ENCODE peak calls at places on chromosome 3, in nine cellular contexts. I is astrocyte of the cerebellum, Q is mammary epithelial cell, C is AG09319, F is cardiac fibroblast, Y is GM12865, E is type B pancreatic cell, S is mesothelial cell of epicardium, M is GM13977. K is an unnamed sample.

GRCh38 chr3:53160660-53161344 is at the start of gene PRKCD:
- DNase-seq in Q (peak; percentile 86), C (peak; percentile 77), Y (peak; percentile 89), I (peak; percentile 57), F (peak; percentile 95), S (peak; percentile 62), M (peak; percentile 98), E (peak; percentile 79), K (peak; percentile 89)

GRCh38 chr3:35664460-35664919 is 25.2 kb downstream of the ARPP21 start:
- DNase-seq in C (no peak), E (no peak), Q (no peak), M (no peak), F (peak; percentile 79), I (peak; percentile 69), Y (peak; percentile 32), S (peak; percentile 30), K (peak; percentile 97)

GRCh38 chr3:148750296-148750695 is 52.6 kb downstream of the AGTR1 start:
- DNase-seq in M (no peak), C (no peak), I (no peak), Q (no peak), F (no peak), E (no peak), S (no peak), Y (no peak), K (no peak)

GRCh38 chr3:51773529-51773928 is 5.5 kb downstream of the IQCF6 start:
- DNase-seq in Y (no peak), E (no peak), I (no peak), S (no peak), M (no peak), F (no peak), Q (no peak), C (no peak), K (no peak)

GRCh38 chr3:136186330-136186729 is 9.8 kb downstream of the MSL2 start:
- DNase-seq in C (no peak), Y (peak; percentile 57), S (no peak), M (no peak), F (no peak), E (no peak), Q (peak; percentile 35), I (no peak), K (peak; percentile 54)

GRCh38 chr3:13103416-13104058 is 30.3 kb upstream of the IQSEC1 start:
- DNase-seq in C (no peak), Q (no peak), Y (no peak), E (no peak), F (no peak), I (no peak), M (no peak), S (no peak), K (no peak)

GRCh38 chr3:30331519-30331918 is 274.9 kb upstream of the TGFBR2 start:
- DNase-seq in I (no peak), S (no peak), Y (no peak), E (no peak), F (no peak), M (no peak), Q (no peak), C (no peak), K (no peak)

GRCh38 chr3:51384145-51384729 is 854 bp upstream of the MANF start:
- DNase-seq in S (no peak), F (peak; percentile 23), M (peak; percentile 60), E (no peak), C (no peak), Q (no peak), I (no peak), Y (peak; percentile 55), K (peak; percentile 53)

GRCh38 chr3:14915636-14916222 is 31.7 kb upstream of the NR2C2 start:
- DNase-seq in Q (no peak), S (no peak), F (no peak), M (no peak), E (no peak), C (no peak), I (no peak), Y (no peak), K (peak; percentile 8)
- TF ChIP-seq CTCF in Q (no peak), S (no peak), F (peak; percentile 3), M (peak; percentile 36), E (peak; percentile 28), C (no peak), I (no peak), Y (peak; percentile 17), K (peak; percentile 32)

GRCh38 chr3:15527031-15527459 is 5.5 kb upstream of the COLQ start:
- DNase-seq in E (no peak), M (peak; percentile 44), Y (peak; percentile 53), F (peak; percentile 53), I (no peak), Q (no peak), C (no peak), S (no peak), K (peak; percentile 5)
- TF ChIP-seq CTCF in E (peak; percentile 69), M (peak; percentile 23), Y (peak; percentile 49), F (peak; percentile 29), I (peak; percentile 27), Q (no peak), C (peak; percentile 14), S (peak; percentile 55), K (peak; percentile 40)

GRCh38 chr3:187277129-187277462 is 14.4 kb downstream of the MASP1 start:
- DNase-seq in I (no peak), M (no peak), E (no peak), Q (no peak), Y (no peak), C (no peak), S (no peak), F (no peak), K (no peak)
- TF ChIP-seq CTCF in I (no peak), M (no peak), E (no peak), Q (no peak), Y (no peak), C (no peak), S (no peak), F (no peak), K (no peak)

GRCh38 chr3:142279965-142280590 is 54.7 kb upstream of the GK5 start:
- DNase-seq in M (peak; percentile 75), C (peak; percentile 54), S (no peak), E (no peak), Q (peak; percentile 59), F (peak; percentile 92), I (peak; percentile 40), Y (peak; percentile 81), K (peak; percentile 85)

GRCh38 chr3:142281474-142281873 is 56.1 kb upstream of the GK5 start:
- DNase-seq in S (no peak), Y (no peak), F (no peak), Q (no peak), E (no peak), M (no peak), C (no peak), I (no peak), K (no peak)

GRCh38 chr3:142282503-142282902 is 57.1 kb upstream of the GK5 start:
- DNase-seq in M (no peak), Q (no peak), E (no peak), Y (no peak), I (no peak), C (no peak), F (no peak), S (no peak), K (no peak)

GRCh38 chr3:142288032-142288638 is 62.8 kb upstream of the GK5 start:
- DNase-seq in C (no peak), S (no peak), E (no peak), M (no peak), I (no peak), F (no peak), Q (no peak), Y (no peak), K (peak; percentile 28)

DNA sequence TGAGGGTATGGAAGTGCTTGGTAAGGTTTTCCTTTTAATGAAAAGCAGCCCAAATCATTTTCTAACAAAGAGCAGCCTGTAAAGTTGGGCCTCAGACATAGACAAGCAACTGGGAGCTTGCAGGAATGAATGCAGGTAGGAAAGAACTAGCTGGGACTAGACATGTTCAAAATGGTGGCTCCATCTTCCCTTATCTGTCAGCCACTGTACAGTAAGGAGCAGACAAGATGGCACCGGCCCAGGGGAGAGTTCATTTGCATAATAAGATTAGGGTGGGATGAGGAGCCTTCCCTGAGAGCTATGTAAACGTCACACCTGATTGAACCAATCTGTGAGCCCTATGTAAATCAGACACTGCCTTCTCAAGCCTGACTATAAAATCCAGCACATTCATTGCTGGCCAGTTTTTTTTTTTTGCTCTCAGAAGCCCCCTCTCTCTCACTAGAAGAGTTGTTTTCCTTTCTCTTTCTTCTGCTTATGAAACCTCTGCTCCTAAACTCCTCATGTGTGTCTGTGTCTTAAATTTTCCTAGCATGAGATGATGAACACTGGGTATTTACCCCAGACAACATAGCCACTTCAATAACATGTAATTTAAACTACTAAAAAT is 59.8 kb upstream of the GK5 start:
- DNase-seq in S (no peak), M (no peak), E (no peak), Y (no peak), I (no peak), C (no peak), Q (no peak), F (no peak), K (no peak)
- TF ChIP-seq CTCF in S (no peak), M (no peak), E (no peak), Y (no peak), I (no peak), C (no peak), Q (no peak), F (no peak), K (no peak)

GRCh38 chr3:45088543-45088942 is 57.6 kb downstream of the CDCP1 start:
- DNase-seq in M (no peak), I (no peak), S (no peak), E (no peak), F (no peak), Y (no peak), C (no peak), Q (peak; percentile 68), K (no peak)

GRCh38 chr3:45090855-45091254 is 55.3 kb downstream of the CDCP1 start:
- DNase-seq in C (no peak), M (no peak), Y (no peak), I (no peak), S (no peak), Q (no peak), F (no peak), E (no peak), K (no peak)

GRCh38 chr3:45088959-45089358 is 57.2 kb downstream of the CDCP1 start:
- DNase-seq in Q (no peak), F (no peak), I (no peak), S (no peak), Y (no peak), M (no peak), E (no peak), C (no peak), K (no peak)

GRCh38 chr3:45095916-45096526 is 50.2 kb downstream of the CDCP1 start:
- DNase-seq in M (no peak), Y (no peak), I (no peak), C (no peak), F (peak; percentile 62), Q (no peak), E (no peak), S (no peak), K (no peak)

GRCh38 chr3:45092132-45093031 is 53.8 kb downstream of the CDCP1 start:
- DNase-seq in M (no peak), Q (peak; percentile 94), I (no peak), Y (no peak), F (peak; percentile 74), C (no peak), E (no peak), S (no peak), K (no peak)
- TF ChIP-seq CTCF in M (no peak), Q (no peak), I (no peak), Y (no peak), F (no peak), C (no peak), E (no peak), S (no peak), K (no peak)